ENCODE peak calls at places on chromosomes 6 and 20, in five cellular contexts. N is M059J, A is skeletal muscle cell, G is GM13977, M is prostate gland. Z is an unnamed sample.
A peak's percentile ranks its signal among the peaks of the same experiment; 100 is the strongest.

GRCh38 chr6:130964808-130965604 is 98.0 kb downstream of the EPB41L2 start:
- DNase-seq in N (no peak), A (no peak), G (no peak), M (no peak), Z (no peak)

GRCh38 chr20:52926505-52926904 is 45.7 kb upstream of the TSHZ2 start:
- DNase-seq in N (peak; percentile 69), A (no peak), G (no peak), M (no peak), Z (no peak)

GRCh38 chr6:84501315-84501714 is 263.1 kb downstream of the TBX18 start:
- DNase-seq in N (no peak), A (no peak), G (no peak), M (no peak), Z (no peak)

GRCh38 chr20:50788868-50789125 is 6.1 kb upstream of the BCAS4 start:
- DNase-seq in N (no peak), A (no peak), G (no peak), M (no peak), Z (no peak)

GRCh38 chr6:12343440-12344162 is 53.4 kb downstream of the EDN1 start:
- DNase-seq in N (no peak), A (no peak), G (no peak), M (peak; percentile 24), Z (no peak)

GRCh38 chr6:45445749-45446454 is 68.2 kb upstream of the SUPT3H start:
- DNase-seq in N (peak; percentile 100), A (peak; percentile 99), G (no peak), M (peak; percentile 89), Z (peak; percentile 83)

GRCh38 chr6:45049188-45049843 is 278.8 kb upstream of the RUNX2 start:
- DNase-seq in N (peak; percentile 73), A (no peak), G (no peak), M (no peak), Z (peak; percentile 50)

GRCh38 chr6:10347561-10348327 is 67.1 kb downstream of the TFAP2A start:
- DNase-seq in N (peak; percentile 96), A (no peak), G (no peak), M (no peak), Z (no peak)

GRCh38 chr6:130018830-130019795 is 732 bp downstream of the L3MBTL3 start:
- DNase-seq in N (peak; percentile 63), A (no peak), G (peak; percentile 57), M (peak; percentile 24), Z (no peak)

GRCh38 chr6:83221302-83221701 is 28.1 kb downstream of the RWDD2A start:
- DNase-seq in N (no peak), A (no peak), G (no peak), M (no peak), Z (no peak)